ENCODE peak calls at places on chromosomes 5 and 9, in six cellular contexts. One of them, this sample, is unnamed.

GRCh38 chr9:80556631-80557030 is 984.9 kb downstream of the TLE4 start:
- DNase-seq in A549: no peak
- DNase-seq in GM12878: no peak
- DNase-seq in HepG2: no peak
- DNase-seq in K562: no peak
- DNase-seq in endothelial cell of umbilical vein: no peak
- DNase-seq in this sample: no peak

GRCh38 chr9:137224850-137225694 is at the start of gene CYSRT1:
- DNase-seq in A549: no peak
- DNase-seq in GM12878: no peak
- DNase-seq in HepG2: no peak
- DNase-seq in K562: peak
- DNase-seq in endothelial cell of umbilical vein: no peak
- DNase-seq in this sample: no peak

GRCh38 chr9:131262327-131263032 is 13.8 kb downstream of the FAM78A start:
- DNase-seq in A549: no peak
- DNase-seq in GM12878: no peak
- DNase-seq in HepG2: no peak
- DNase-seq in K562: no peak
- DNase-seq in endothelial cell of umbilical vein: no peak
- DNase-seq in this sample: no peak

GRCh38 chr5:176656467-176656990 is 9.2 kb downstream of the TSPAN17 start:
- DNase-seq in A549: no peak
- DNase-seq in GM12878: no peak
- DNase-seq in HepG2: no peak
- DNase-seq in K562: no peak
- DNase-seq in endothelial cell of umbilical vein: no peak
- DNase-seq in this sample: no peak

GRCh38 chr9:89358376-89358775 is 40.1 kb downstream of the SECISBP2 start:
- DNase-seq in A549: no peak
- DNase-seq in GM12878: no peak
- DNase-seq in HepG2: no peak
- DNase-seq in K562: no peak
- DNase-seq in endothelial cell of umbilical vein: no peak
- DNase-seq in this sample: no peak

GRCh38 chr5:13932561-13932960 is 11.9 kb downstream of the DNAH5 start:
- DNase-seq in A549: no peak
- DNase-seq in GM12878: no peak
- DNase-seq in HepG2: no peak
- DNase-seq in K562: no peak
- DNase-seq in endothelial cell of umbilical vein: no peak
- DNase-seq in this sample: no peak

GRCh38 chr5:114308017-114308416 is 53.9 kb upstream of the KCNN2 start:
- DNase-seq in A549: no peak
- DNase-seq in GM12878: no peak
- DNase-seq in HepG2: no peak
- DNase-seq in K562: no peak
- DNase-seq in endothelial cell of umbilical vein: no peak
- DNase-seq in this sample: no peak

GRCh38 chr9:23622396-23622795 is 203.6 kb downstream of the ELAVL2 start:
- DNase-seq in A549: no peak
- DNase-seq in GM12878: no peak
- DNase-seq in HepG2: no peak
- DNase-seq in K562: no peak
- DNase-seq in endothelial cell of umbilical vein: no peak
- DNase-seq in this sample: no peak

GRCh38 chr9:111502506-111502905 is 18.3 kb upstream of the ECPAS start:
- DNase-seq in A549: no peak
- DNase-seq in GM12878: no peak
- DNase-seq in HepG2: no peak
- DNase-seq in K562: no peak
- DNase-seq in endothelial cell of umbilical vein: no peak
- DNase-seq in this sample: no peak

GRCh38 chr5:152274206-152274605 is 130.9 kb downstream of the NMUR2 start:
- DNase-seq in A549: no peak
- DNase-seq in GM12878: no peak
- DNase-seq in HepG2: no peak
- DNase-seq in K562: no peak
- DNase-seq in endothelial cell of umbilical vein: no peak
- DNase-seq in this sample: no peak

GRCh38 chr9:115891929-115892328 is 261.7 kb upstream of the PAPPA start:
- DNase-seq in A549: no peak
- DNase-seq in GM12878: no peak
- DNase-seq in HepG2: no peak
- DNase-seq in K562: no peak
- DNase-seq in endothelial cell of umbilical vein: no peak
- DNase-seq in this sample: no peak

GRCh38 chr5:96124589-96124988 is 162.9 kb upstream of the ELL2 start:
- DNase-seq in A549: no peak
- DNase-seq in GM12878: no peak
- DNase-seq in HepG2: no peak
- DNase-seq in K562: no peak
- DNase-seq in endothelial cell of umbilical vein: no peak
- DNase-seq in this sample: no peak

GRCh38 chr5:43016217-43016779 is 23.8 kb downstream of the ANXA2R start:
- DNase-seq in A549: no peak
- DNase-seq in GM12878: no peak
- DNase-seq in HepG2: no peak
- DNase-seq in K562: no peak
- DNase-seq in endothelial cell of umbilical vein: no peak
- DNase-seq in this sample: no peak

GRCh38 chr9:36317766-36318165 is 59.5 kb upstream of the GNE start:
- DNase-seq in A549: peak
- DNase-seq in GM12878: no peak
- DNase-seq in HepG2: peak
- DNase-seq in K562: no peak
- DNase-seq in endothelial cell of umbilical vein: no peak
- DNase-seq in this sample: no peak

GRCh38 chr5:159041754-159042153 is 58.0 kb downstream of the EBF1 start:
- DNase-seq in A549: no peak
- DNase-seq in GM12878: no peak
- DNase-seq in HepG2: no peak
- DNase-seq in K562: no peak
- DNase-seq in endothelial cell of umbilical vein: no peak
- DNase-seq in this sample: no peak

GRCh38 chr9:122090981-122091380 is 2.1 kb downstream of the TTLL11 start:
- DNase-seq in A549: no peak
- DNase-seq in GM12878: no peak
- DNase-seq in HepG2: no peak
- DNase-seq in K562: no peak
- DNase-seq in endothelial cell of umbilical vein: no peak
- DNase-seq in this sample: no peak

GRCh38 chr5:68251386-68251785 is 35.8 kb downstream of the PIK3R1 start:
- DNase-seq in A549: no peak
- DNase-seq in GM12878: no peak
- DNase-seq in HepG2: no peak
- DNase-seq in K562: no peak
- DNase-seq in endothelial cell of umbilical vein: peak
- DNase-seq in this sample: peak

GRCh38 chr5:145245354-145245753 is 589.8 kb downstream of the PRELID2 start:
- DNase-seq in A549: no peak
- DNase-seq in GM12878: no peak
- DNase-seq in HepG2: no peak
- DNase-seq in K562: no peak
- DNase-seq in endothelial cell of umbilical vein: peak
- DNase-seq in this sample: no peak

GRCh38 chr9:90821697-90822096 is 20.1 kb downstream of the SYK start:
- DNase-seq in A549: no peak
- DNase-seq in GM12878: no peak
- DNase-seq in HepG2: no peak
- DNase-seq in K562: no peak
- DNase-seq in endothelial cell of umbilical vein: no peak
- DNase-seq in this sample: no peak

GRCh38 chr5:67222243-67223033 is 25.8 kb upstream of the CD180 start:
- DNase-seq in A549: no peak
- DNase-seq in GM12878: no peak
- DNase-seq in HepG2: no peak
- DNase-seq in K562: no peak
- DNase-seq in endothelial cell of umbilical vein: no peak
- DNase-seq in this sample: no peak

GRCh38 chr5:67215592-67216471 is 19.2 kb upstream of the CD180 start:
- DNase-seq in A549: no peak
- DNase-seq in GM12878: peak
- DNase-seq in HepG2: peak
- DNase-seq in K562: no peak
- DNase-seq in endothelial cell of umbilical vein: peak
- DNase-seq in this sample: peak

DNA sequence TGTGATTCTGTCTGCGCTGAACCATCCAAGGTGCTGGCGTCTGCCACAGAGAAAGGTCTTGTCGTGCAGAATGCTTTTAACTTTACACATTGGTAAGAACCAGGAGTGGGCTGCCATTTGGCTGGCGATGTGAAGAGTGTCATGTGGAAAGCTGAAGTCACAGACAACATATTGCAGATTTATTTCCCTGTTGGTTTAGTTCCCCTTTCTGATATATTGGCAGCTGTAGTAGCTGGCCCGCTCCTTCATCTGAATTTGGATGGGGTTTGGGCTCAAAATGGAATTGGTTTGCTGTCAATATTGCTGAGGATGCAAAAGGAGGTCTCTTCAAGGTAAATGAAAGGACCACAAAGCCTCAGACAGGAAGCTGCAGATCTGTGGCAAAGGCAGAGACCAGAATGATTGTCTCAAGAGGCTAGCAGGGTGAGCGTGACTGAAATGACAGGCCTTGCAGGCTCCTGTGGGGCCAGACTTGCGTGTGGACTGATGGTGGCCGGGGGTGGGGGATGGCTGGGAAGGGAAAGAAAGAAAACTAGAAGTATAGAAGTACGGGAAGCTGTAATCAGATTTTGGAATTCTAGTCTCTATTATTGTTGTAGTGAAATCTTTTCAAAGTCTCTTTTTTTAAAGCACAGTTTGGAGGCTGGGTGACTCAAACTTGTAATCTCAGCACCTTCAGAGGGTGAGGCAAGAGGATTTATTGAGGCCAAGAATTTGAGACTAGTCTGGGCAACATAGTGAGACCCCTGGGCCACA is 25.1 kb upstream of the CD180 start:
- DNase-seq in A549: no peak
- DNase-seq in GM12878: no peak
- DNase-seq in HepG2: no peak
- DNase-seq in K562: no peak
- DNase-seq in endothelial cell of umbilical vein: no peak
- DNase-seq in this sample: no peak
- TF ChIP-seq MAX in A549: no peak
- TF ChIP-seq MAX in GM12878: no peak
- TF ChIP-seq MAX in HepG2: no peak
- TF ChIP-seq MAX in K562: no peak
- TF ChIP-seq MAX in endothelial cell of umbilical vein: no peak
- TF ChIP-seq MAX in this sample: no peak

GRCh38 chr9:98457696-98458370 is 202.4 kb upstream of the TBC1D2 start:
- DNase-seq in A549: no peak
- DNase-seq in GM12878: no peak
- DNase-seq in HepG2: no peak
- DNase-seq in K562: no peak
- DNase-seq in endothelial cell of umbilical vein: no peak
- DNase-seq in this sample: no peak
- TF ChIP-seq MYC in A549: no peak
- TF ChIP-seq MYC in GM12878: no peak
- TF ChIP-seq MYC in HepG2: no peak
- TF ChIP-seq MYC in K562: no peak
- TF ChIP-seq MYC in endothelial cell of umbilical vein: no peak
- TF ChIP-seq MYC in this sample: no peak

GRCh38 chr9:129225201-129225778 is 47.2 kb upstream of the IER5L start:
- DNase-seq in A549: no peak
- DNase-seq in GM12878: no peak
- DNase-seq in HepG2: no peak
- DNase-seq in K562: no peak
- DNase-seq in endothelial cell of umbilical vein: no peak
- DNase-seq in this sample: no peak

GRCh38 chr9:129227843-129228189 is 49.8 kb upstream of the IER5L start:
- DNase-seq in A549: no peak
- DNase-seq in GM12878: no peak
- DNase-seq in HepG2: no peak
- DNase-seq in K562: no peak
- DNase-seq in endothelial cell of umbilical vein: no peak
- DNase-seq in this sample: no peak

GRCh38 chr9:129224618-129225017 is 46.6 kb upstream of the IER5L start:
- DNase-seq in A549: no peak
- DNase-seq in GM12878: no peak
- DNase-seq in HepG2: no peak
- DNase-seq in K562: no peak
- DNase-seq in endothelial cell of umbilical vein: no peak
- DNase-seq in this sample: no peak

GRCh38 chr9:129223551-129224208 is 45.6 kb upstream of the IER5L start:
- DNase-seq in A549: no peak
- DNase-seq in GM12878: no peak
- DNase-seq in HepG2: peak
- DNase-seq in K562: no peak
- DNase-seq in endothelial cell of umbilical vein: no peak
- DNase-seq in this sample: no peak

DNA sequence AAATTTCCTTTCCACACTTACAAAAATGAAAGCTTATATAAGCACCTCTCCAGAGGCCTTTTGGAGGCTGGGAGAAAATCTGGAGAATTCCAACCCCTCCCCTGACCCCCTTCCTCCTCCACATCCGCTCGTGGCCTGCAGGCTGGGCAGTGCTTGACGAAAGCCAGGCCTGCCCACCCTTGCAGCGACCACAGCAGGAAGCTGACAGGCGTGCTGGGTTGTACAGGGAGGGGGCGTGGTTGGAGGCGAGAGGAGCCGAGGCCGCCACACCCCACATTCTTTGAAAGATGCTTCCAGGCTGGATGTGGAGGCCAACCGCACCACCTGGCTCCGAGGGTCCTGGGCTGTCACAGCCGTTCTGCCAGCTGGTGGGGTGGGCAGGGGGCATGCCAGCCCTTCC is 47.8 kb upstream of the IER5L start:
- DNase-seq in A549: peak
- DNase-seq in GM12878: no peak
- DNase-seq in HepG2: no peak
- DNase-seq in K562: peak
- DNase-seq in endothelial cell of umbilical vein: peak
- DNase-seq in this sample: peak
- TF ChIP-seq MAX in A549: peak
- TF ChIP-seq MAX in GM12878: no peak
- TF ChIP-seq MAX in HepG2: no peak
- TF ChIP-seq MAX in K562: no peak
- TF ChIP-seq MAX in endothelial cell of umbilical vein: no peak
- TF ChIP-seq MAX in this sample: peak

GRCh38 chr9:899440-900184 is 58.1 kb downstream of the DMRT1 start:
- DNase-seq in A549: no peak
- DNase-seq in GM12878: peak
- DNase-seq in HepG2: no peak
- DNase-seq in K562: no peak
- DNase-seq in endothelial cell of umbilical vein: no peak
- DNase-seq in this sample: peak

GRCh38 chr9:908806-909205 is 67.3 kb downstream of the DMRT1 start:
- DNase-seq in A549: no peak
- DNase-seq in GM12878: no peak
- DNase-seq in HepG2: no peak
- DNase-seq in K562: no peak
- DNase-seq in endothelial cell of umbilical vein: no peak
- DNase-seq in this sample: no peak

DNA sequence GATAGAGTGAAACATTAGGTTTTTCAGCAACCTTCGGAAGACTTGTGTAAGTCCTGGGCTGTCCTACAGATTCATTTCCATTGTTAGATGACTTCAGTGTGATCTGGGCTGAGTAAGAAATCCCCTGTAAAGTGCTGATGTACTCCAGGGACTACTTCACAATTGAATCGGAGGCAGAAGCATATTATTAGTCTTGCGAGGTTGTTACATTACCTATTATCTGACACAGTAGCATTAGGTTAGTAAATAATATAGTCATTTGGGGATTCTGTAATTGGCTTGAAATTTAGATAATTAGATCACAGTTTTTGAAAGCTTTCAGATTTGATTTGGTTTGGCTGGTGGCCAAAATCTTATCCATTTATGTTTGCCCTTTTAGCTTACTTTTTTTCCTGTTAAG is 62.4 kb downstream of the DMRT1 start:
- DNase-seq in A549: no peak
- DNase-seq in GM12878: no peak
- DNase-seq in HepG2: no peak
- DNase-seq in K562: no peak
- DNase-seq in endothelial cell of umbilical vein: no peak
- DNase-seq in this sample: no peak
- TF ChIP-seq MYC in A549: no peak
- TF ChIP-seq MYC in GM12878: no peak
- TF ChIP-seq MYC in HepG2: no peak
- TF ChIP-seq MYC in K562: no peak
- TF ChIP-seq MYC in endothelial cell of umbilical vein: no peak
- TF ChIP-seq MYC in this sample: no peak